ENCODE peak calls at places on chromosomes 2 and 18, in eight cellular contexts. X, U, N, G, I, H, M and A are unnamed samples.

GRCh38 chr2:52264488-52264887 is 1232.6 kb upstream of the NRXN1 start:
- DNase-seq in M (no peak), N (no peak), G (no peak), X (no peak), H (no peak), I (no peak), U (no peak), A (no peak)

GRCh38 chr2:68870215-68870614 is 982 bp downstream of the BMP10 start:
- DNase-seq in H (no peak), X (no peak), I (no peak), N (no peak), M (no peak), U (no peak), G (no peak), A (no peak)

GRCh38 chr2:219507555-219508443 is 6.5 kb upstream of the ASIC4 start:
- DNase-seq in N (no peak), I (no peak), M (no peak), G (no peak), H (no peak), X (no peak), U (peak; percentile 82), A (no peak)

GRCh38 chr2:5549061-5549601 is 143.1 kb upstream of the SOX11 start:
- DNase-seq in M (no peak), U (no peak), G (no peak), I (no peak), N (no peak), H (no peak), X (no peak), A (no peak)

GRCh38 chr2:159875083-159875482 is 77.1 kb upstream of the CD302 start:
- DNase-seq in M (no peak), U (no peak), H (no peak), I (no peak), X (no peak), N (no peak), G (no peak), A (no peak)

GRCh38 chr2:230043461-230043860 is 25.3 kb downstream of the SLC16A14 start:
- DNase-seq in U (no peak), I (no peak), G (no peak), N (no peak), H (no peak), X (no peak), M (no peak), A (no peak)

GRCh38 chr2:174176898-174177297 is 71.4 kb downstream of the OLA1 start:
- DNase-seq in I (no peak), G (no peak), X (no peak), H (no peak), U (no peak), N (no peak), M (no peak), A (no peak)

GRCh38 chr18:2883137-2883671 is 36.4 kb downstream of the EMILIN2 start:
- DNase-seq in X (no peak), G (no peak), N (no peak), H (peak; percentile 34), U (no peak), I (peak; percentile 29), M (peak; percentile 16), A (peak; percentile 84)

GRCh38 chr2:74414913-74415761 is 6.3 kb downstream of the C2orf81 start:
- DNase-seq in M (no peak), N (peak; percentile 36), X (no peak), I (peak; percentile 28), G (peak; percentile 80), U (no peak), H (no peak), A (peak; percentile 91)

GRCh38 chr2:174846941-174847938 is 83.0 kb upstream of the CHRNA1 start:
- DNase-seq in H (no peak), G (no peak), I (no peak), U (peak; percentile 53), X (no peak), N (no peak), M (no peak), A (no peak)

GRCh38 chr2:215728504-215729065 is 284.8 kb downstream of the MREG start:
- DNase-seq in N (no peak), G (no peak), M (no peak), U (no peak), I (no peak), H (no peak), X (no peak), A (peak; percentile 46)